ENCODE peak calls at places on chromosomes 13 and 19, in ten cellular contexts. E is AG04450, V is osteocyte, W is type B pancreatic cell, B is psoas muscle, Q is activated B cell treated with CpG ODN at 0.5 μM for 24 hours, P is AG09319, K is thoracic aorta, D is Peyer's patch, U is mesothelial cell of epicardium. O is an unnamed sample.

GRCh38 chr19:31139871-31140505 is 209.2 kb downstream of the TSHZ3 start:
- DNase-seq in E (peak; percentile 45), V (no peak), W (no peak), B (no peak), Q (no peak), P (no peak), K (no peak), D (no peak), U (no peak), O (peak; percentile 74)

GRCh38 chr19:1016647-1017114 is 4.2 kb downstream of the TMEM259 start:
- DNase-seq in E (no peak), V (no peak), W (no peak), B (peak; percentile 72), Q (no peak), P (no peak), K (no peak), D (no peak), U (no peak), O (peak; percentile 80)

GRCh38 chr13:91922969-91923592 is 524.7 kb downstream of the GPC5 start:
- DNase-seq in E (no peak), V (no peak), W (no peak), B (no peak), Q (no peak), P (no peak), K (no peak), D (no peak), U (no peak), O (no peak)

GRCh38 chr19:48856921-48857320 is 11.5 kb downstream of the PLEKHA4 start:
- DNase-seq in E (no peak), V (no peak), W (no peak), B (no peak), Q (no peak), P (no peak), K (no peak), D (no peak), U (no peak), O (no peak)

GRCh38 chr13:80584306-80584705 is 243.4 kb upstream of the SPRY2 start:
- DNase-seq in E (no peak), V (no peak), W (no peak), B (no peak), Q (no peak), P (no peak), K (no peak), D (no peak), U (no peak), O (no peak)

GRCh38 chr19:46009530-46010510 is 13.0 kb downstream of the PGLYRP1 start:
- DNase-seq in E (no peak), V (no peak), W (no peak), B (peak; percentile 78), Q (peak; percentile 55), P (no peak), K (no peak), D (peak; percentile 46), U (no peak), O (no peak)

GRCh38 chr13:68927387-68928026 is 1180.1 kb upstream of the ATXN8OS start:
- DNase-seq in E (no peak), V (no peak), W (no peak), B (no peak), Q (no peak), P (no peak), K (no peak), D (no peak), U (no peak), O (peak; percentile 7)

GRCh38 chr19:54665530-54665929 is 2.7 kb downstream of the LILRB4 start:
- DNase-seq in E (no peak), V (no peak), W (no peak), B (no peak), Q (no peak), P (no peak), K (no peak), D (no peak), U (no peak), O (no peak)

GRCh38 chr13:35716186-35716585 is 239.7 kb upstream of the MAB21L1 start:
- DNase-seq in E (no peak), V (no peak), W (no peak), B (no peak), Q (no peak), P (no peak), K (no peak), D (no peak), U (no peak), O (no peak)

GRCh38 chr19:4379383-4380253 is 20.7 kb downstream of the SH3GL1 start:
- DNase-seq in E (no peak), V (no peak), W (no peak), B (peak; percentile 93), Q (peak; percentile 41), P (no peak), K (no peak), D (peak; percentile 75), U (no peak), O (no peak)

GRCh38 chr13:35354305-35354704 is 122.2 kb downstream of the MAB21L1 start:
- DNase-seq in E (no peak), V (no peak), W (no peak), B (no peak), Q (no peak), P (no peak), K (no peak), D (no peak), U (no peak), O (no peak)

DNA sequence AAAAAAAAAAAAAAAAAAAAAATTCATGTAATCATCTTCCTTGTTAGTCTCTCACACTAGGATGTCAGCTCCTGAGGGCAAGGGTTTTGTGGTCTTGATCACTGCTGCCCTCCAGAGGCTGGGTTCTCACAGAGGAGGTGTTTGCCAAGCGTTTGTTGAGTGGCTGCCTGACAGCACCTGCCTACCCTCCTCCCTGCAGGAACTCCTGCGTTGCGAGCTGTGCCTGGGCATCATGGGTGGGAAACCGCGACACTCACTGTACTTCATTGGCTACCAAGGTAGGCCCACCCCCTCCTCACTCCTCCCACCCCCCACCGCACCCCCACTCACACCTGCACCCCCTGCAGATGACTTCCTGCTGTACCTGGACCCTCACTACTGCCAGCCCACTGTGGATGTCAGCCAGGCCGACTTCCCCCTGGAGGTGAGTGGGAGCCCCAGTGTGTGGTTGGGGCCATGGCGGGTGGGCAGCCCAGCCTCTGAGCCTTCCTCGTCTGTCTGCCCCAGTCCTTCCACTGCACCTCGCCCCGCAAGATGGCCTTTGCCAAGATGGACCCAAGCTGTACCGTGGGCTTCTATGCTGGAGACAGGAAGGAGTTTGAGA is 8.1 kb downstream of the ATG4D start:
- DNase-seq in E (no peak), V (no peak), W (no peak), B (no peak), Q (no peak), P (no peak), K (no peak), D (no peak), U (no peak), O (no peak)
- TF ChIP-seq CTCF in E (peak; percentile 6), V (peak; percentile 31), W (peak; percentile 15), B (no peak), Q (no peak), P (peak; percentile 4), K (no peak), D (no peak), U (no peak), O (peak; percentile 35)

GRCh38 chr13:100941811-100942361 is 267.3 kb upstream of the TMTC4 start:
- DNase-seq in E (no peak), V (no peak), W (no peak), B (no peak), Q (no peak), P (no peak), K (no peak), D (no peak), U (no peak), O (peak; percentile 32)

GRCh38 chr13:100951031-100951430 is 276.4 kb upstream of the TMTC4 start:
- DNase-seq in E (no peak), V (no peak), W (no peak), B (no peak), Q (no peak), P (no peak), K (no peak), D (no peak), U (no peak), O (no peak)

GRCh38 chr13:100944791-100945345 is 270.3 kb upstream of the TMTC4 start:
- DNase-seq in E (no peak), V (no peak), W (no peak), B (no peak), Q (no peak), P (no peak), K (no peak), D (no peak), U (no peak), O (no peak)

GRCh38 chr13:100941377-100941776 is 266.8 kb upstream of the TMTC4 start:
- DNase-seq in E (no peak), V (no peak), W (no peak), B (no peak), Q (no peak), P (no peak), K (no peak), D (no peak), U (no peak), O (no peak)

GRCh38 chr13:100946588-100946987 is 272.0 kb upstream of the TMTC4 start:
- DNase-seq in E (no peak), V (no peak), W (no peak), B (no peak), Q (no peak), P (no peak), K (no peak), D (no peak), U (no peak), O (no peak)
- TF ChIP-seq CTCF in E (no peak), V (no peak), W (no peak), B (no peak), Q (no peak), P (no peak), K (no peak), D (no peak), U (no peak), O (no peak)

DNA sequence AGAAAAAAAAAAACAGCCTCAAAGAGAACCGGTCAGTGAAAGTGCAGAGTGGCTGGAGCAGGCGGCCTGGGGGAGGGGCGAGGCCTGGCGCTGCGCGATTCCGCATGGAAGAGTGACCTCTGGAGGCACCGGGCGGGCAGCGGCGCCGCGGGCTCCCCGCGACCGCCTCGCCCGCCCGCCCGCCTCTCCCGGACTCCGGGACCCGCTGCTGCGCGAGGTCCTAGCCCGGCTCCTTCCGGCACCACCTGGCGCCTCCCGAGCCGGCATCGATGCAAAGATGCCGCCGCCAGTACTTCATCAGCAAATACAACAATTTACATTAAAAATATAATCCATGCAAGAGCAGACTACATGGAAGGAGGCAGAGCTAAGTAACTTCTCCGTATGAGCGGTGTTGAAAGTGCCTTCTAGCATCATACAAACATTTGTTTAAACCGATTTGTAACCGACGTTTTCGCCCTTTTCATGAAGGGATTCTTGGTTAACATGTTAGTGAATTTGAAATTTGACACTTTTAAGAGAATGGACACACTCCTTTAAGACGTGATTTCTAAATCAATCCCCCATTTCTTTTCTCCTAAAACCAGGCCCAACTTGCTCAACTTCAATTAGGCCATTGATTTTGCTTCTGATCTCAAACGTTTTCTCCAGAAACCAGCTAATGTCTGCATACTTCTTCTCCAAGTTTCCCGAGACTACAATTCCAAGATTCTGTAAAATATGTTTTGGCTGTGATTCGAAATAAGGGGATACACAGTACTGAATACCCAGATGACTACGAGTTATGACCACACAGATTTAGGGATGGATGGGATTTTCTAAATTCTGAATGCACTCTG is 2.1 kb downstream of the EFNB2 start:
- DNase-seq in E (peak; percentile 59), V (peak; percentile 94), W (peak; percentile 83), B (peak; percentile 91), Q (peak; percentile 31), P (peak; percentile 18), K (no peak), D (no peak), U (peak; percentile 54), O (no peak)
- TF ChIP-seq CTCF in E (peak; percentile 51), V (peak; percentile 82), W (peak; percentile 75), B (peak; percentile 62), Q (no peak), P (peak; percentile 42), K (peak; percentile 58), D (no peak), U (peak; percentile 50), O (peak; percentile 46)

GRCh38 chr13:57582032-57582431 is 49.5 kb upstream of the PCDH17 start:
- DNase-seq in E (no peak), V (no peak), W (no peak), B (peak; percentile 25), Q (no peak), P (no peak), K (no peak), D (no peak), U (no peak), O (no peak)
- TF ChIP-seq CTCF in E (no peak), V (no peak), W (peak; percentile 21), B (no peak), Q (no peak), P (no peak), K (no peak), D (no peak), U (no peak), O (no peak)

O was measured in retinal pigment epithelial cell.